ENCODE peak calls at places on chromosomes 13 and 19, in ten cellular contexts. K is colonic mucosa; U is endothelial cell; H is stimulated activated CD8-positive, alpha-beta memory T cell treated with anti-CD3 and anti-CD28 coated beads, Interleukin-12 subunit alpha, Interleukin-12 subunit beta, amount 100 ng/mL, for 4 hours; Z is H54; N is NCI-H1092; S is EH; Q is T-helper 9 cell; W is kidney glomerular epithelial cell; M is foreskin keratinocyte. L is an unnamed sample.

GRCh38 chr13:76168661-76169060 is 532.5 kb downstream of the LMO7 start:
- DNase-seq in K (no peak), U (no peak), H (no peak), Z (no peak), N (no peak), S (no peak), Q (no peak), W (no peak), M (no peak), L (no peak)

GRCh38 chr19:42386974-42387707 is 3.0 kb downstream of the CNFN start:
- DNase-seq in K (peak), U (peak), H (peak), Z (peak), N (peak), S (peak), Q (peak), W (peak), M (peak), L (peak)

GRCh38 chr13:91647361-91647970 is 249.0 kb downstream of the GPC5 start:
- DNase-seq in K (peak), U (peak), H (no peak), Z (peak), N (no peak), S (no peak), Q (no peak), W (no peak), M (peak), L (peak)

GRCh38 chr13:52925221-52925620 is 76.8 kb upstream of the PCDH8 start:
- DNase-seq in K (no peak), U (no peak), H (no peak), Z (no peak), N (no peak), S (no peak), Q (no peak), W (no peak), M (peak), L (no peak)

GRCh38 chr19:12985049-12985776 is 10.1 kb upstream of the NFIX start:
- DNase-seq in K (peak), U (no peak), H (peak), Z (no peak), N (no peak), S (peak), Q (no peak), W (no peak), M (no peak), L (peak)

GRCh38 chr13:29310806-29311205 is 284.7 kb downstream of the SLC7A1 start:
- DNase-seq in K (no peak), U (no peak), H (no peak), Z (no peak), N (no peak), S (no peak), Q (no peak), W (no peak), M (no peak), L (no peak)

GRCh38 chr13:40665061-40665753 is 1.2 kb downstream of the FOXO1 start:
- DNase-seq in K (peak), U (peak), H (peak), Z (no peak), N (no peak), S (peak), Q (peak), W (peak), M (peak), L (peak)

GRCh38 chr19:53182202-53182601 is 11.0 kb downstream of the ZNF665 start:
- DNase-seq in K (no peak), U (no peak), H (no peak), Z (peak), N (no peak), S (peak), Q (no peak), W (no peak), M (no peak), L (no peak)

GRCh38 chr13:32911506-32911905 is 104.7 kb upstream of the KL start:
- DNase-seq in K (no peak), U (peak), H (no peak), Z (peak), N (peak), S (peak), Q (no peak), W (peak), M (peak), L (peak)

GRCh38 chr13:80881495-80882482 is 540.9 kb upstream of the SPRY2 start:
- DNase-seq in K (no peak), U (no peak), H (no peak), Z (no peak), N (peak), S (no peak), Q (no peak), W (peak), M (peak), L (no peak)

GRCh38 chr13:109397285-109397684 is 389.1 kb downstream of the IRS2 start:
- DNase-seq in K (no peak), U (no peak), H (no peak), Z (no peak), N (no peak), S (no peak), Q (no peak), W (no peak), M (no peak), L (no peak)

GRCh38 chr19:512548-513365 is 5.5 kb downstream of the TPGS1 start:
- DNase-seq in K (no peak), U (no peak), H (no peak), Z (no peak), N (peak), S (no peak), Q (no peak), W (no peak), M (no peak), L (no peak)

GRCh38 chr19:8811315-8812172 is 20.6 kb downstream of the ZNF558 start:
- DNase-seq in K (no peak), U (no peak), H (no peak), Z (no peak), N (no peak), S (peak), Q (no peak), W (no peak), M (peak), L (no peak)

GRCh38 chr19:39200818-39201145 is 3.3 kb downstream of the SYCN start:
- DNase-seq in K (no peak), U (no peak), H (no peak), Z (no peak), N (no peak), S (no peak), Q (no peak), W (no peak), M (no peak), L (no peak)

GRCh38 chr13:114116734-114117133 is 15.7 kb downstream of the RASA3 start:
- DNase-seq in K (no peak), U (no peak), H (no peak), Z (no peak), N (no peak), S (no peak), Q (no peak), W (no peak), M (no peak), L (no peak)

L was measured in testis.